ENCODE peak calls at places on chromosomes 13 and 19, in six cellular contexts. H is retinal pigment epithelial cell, K is tibial artery, E is NB4, A is dorsolateral prefrontal cortex, X is fibroblast of lung. Z is an unnamed sample.

GRCh38 chr13:92355213-92355612 is 871.4 kb upstream of the GPC6 start:
- DNase-seq in H (no peak), K (no peak), E (peak; percentile 31), A (no peak), X (peak; percentile 76), Z (peak; percentile 18)

GRCh38 chr19:49212302-49212701 is 54.7 kb downstream of the TRPM4 start:
- DNase-seq in H (no peak), K (no peak), E (no peak), A (no peak), X (peak; percentile 11), Z (no peak)

GRCh38 chr19:416416-416815 is 7.5 kb upstream of the C2CD4C start:
- DNase-seq in H (no peak), K (no peak), E (no peak), A (no peak), X (no peak), Z (no peak)

GRCh38 chr19:48988286-48988685 is 4.8 kb downstream of the GYS1 start:
- DNase-seq in H (no peak), K (no peak), E (no peak), A (no peak), X (no peak), Z (no peak)

GRCh38 chr13:31742102-31742695 is 2.9 kb downstream of the RXFP2 start:
- DNase-seq in H (peak; percentile 2), K (peak; percentile 75), E (peak; percentile 77), A (peak; percentile 49), X (peak; percentile 79), Z (peak; percentile 78)

GRCh38 chr13:97282705-97283104 is 60.6 kb downstream of the MBNL2 start:
- DNase-seq in H (no peak), K (no peak), E (no peak), A (no peak), X (no peak), Z (no peak)

GRCh38 chr19:35202722-35203674 is 25.5 kb downstream of the FAM187B start:
- DNase-seq in H (no peak), K (no peak), E (no peak), A (no peak), X (no peak), Z (no peak)

GRCh38 chr13:33229446-33230177 is 55.9 kb downstream of the STARD13 start:
- DNase-seq in H (no peak), K (no peak), E (no peak), A (no peak), X (no peak), Z (no peak)

GRCh38 chr19:35671818-35672217 is 5.5 kb downstream of the UPK1A start:
- DNase-seq in H (no peak), K (no peak), E (peak; percentile 29), A (no peak), X (no peak), Z (no peak)

GRCh38 chr19:49954092-49954825 is 6.7 kb downstream of the SIGLEC11 start:
- DNase-seq in H (no peak), K (peak; percentile 54), E (peak; percentile 74), A (no peak), X (peak; percentile 24), Z (no peak)

GRCh38 chr13:110450016-110450900 is 111.3 kb downstream of the RAB20 start:
- DNase-seq in H (no peak), K (peak; percentile 65), E (no peak), A (no peak), X (no peak), Z (no peak)

GRCh38 chr13:83547043-83547442 is 335.2 kb downstream of the SLITRK1 start:
- DNase-seq in H (no peak), K (no peak), E (no peak), A (no peak), X (no peak), Z (no peak)

GRCh38 chr13:112782433-112783010 is 92.7 kb downstream of the ATP11A start:
- DNase-seq in H (no peak), K (no peak), E (no peak), A (no peak), X (no peak), Z (no peak)

GRCh38 chr19:19329199-19329598 is 8.6 kb downstream of the MAU2 start:
- DNase-seq in H (no peak), K (no peak), E (no peak), A (no peak), X (no peak), Z (no peak)

GRCh38 chr13:40313269-40314200 is 352.9 kb downstream of the FOXO1 start:
- DNase-seq in H (no peak), K (no peak), E (no peak), A (no peak), X (no peak), Z (no peak)

DNA sequence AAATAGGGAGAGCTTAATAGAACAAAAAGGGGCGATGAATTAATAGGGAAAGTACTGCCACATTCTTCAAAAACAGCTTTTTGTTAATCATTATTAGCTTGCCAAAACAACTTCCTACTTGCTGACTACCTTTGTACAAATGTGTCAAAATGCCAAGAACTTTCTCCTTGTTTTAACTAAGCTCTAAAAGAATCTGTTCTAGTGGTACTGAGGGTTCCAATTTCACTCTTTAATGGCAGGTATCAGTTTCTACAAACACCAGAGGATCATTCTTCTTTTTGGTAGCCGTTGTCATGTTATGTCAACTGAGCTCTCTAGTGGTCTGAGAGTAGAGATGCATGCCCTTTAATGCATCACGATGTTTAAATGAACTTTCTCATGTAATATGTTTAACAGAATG is 29.4 kb upstream of the FBXL3 start:
- DNase-seq in H (peak; percentile 3), K (no peak), E (no peak), A (no peak), X (no peak), Z (no peak)
- TF ChIP-seq CTCF in H (no peak), K (no peak), E (no peak), A (no peak), X (no peak), Z (no peak)

GRCh38 chr19:32287086-32287485 is 58.3 kb upstream of the ZNF507 start:
- DNase-seq in H (no peak), K (no peak), E (peak; percentile 64), A (no peak), X (no peak), Z (no peak)

GRCh38 chr19:32289566-32290210 is 55.7 kb upstream of the ZNF507 start:
- DNase-seq in H (no peak), K (no peak), E (peak; percentile 18), A (no peak), X (no peak), Z (no peak)

GRCh38 chr19:32291876-32292275 is 53.5 kb upstream of the ZNF507 start:
- DNase-seq in H (no peak), K (no peak), E (no peak), A (no peak), X (no peak), Z (no peak)

DNA sequence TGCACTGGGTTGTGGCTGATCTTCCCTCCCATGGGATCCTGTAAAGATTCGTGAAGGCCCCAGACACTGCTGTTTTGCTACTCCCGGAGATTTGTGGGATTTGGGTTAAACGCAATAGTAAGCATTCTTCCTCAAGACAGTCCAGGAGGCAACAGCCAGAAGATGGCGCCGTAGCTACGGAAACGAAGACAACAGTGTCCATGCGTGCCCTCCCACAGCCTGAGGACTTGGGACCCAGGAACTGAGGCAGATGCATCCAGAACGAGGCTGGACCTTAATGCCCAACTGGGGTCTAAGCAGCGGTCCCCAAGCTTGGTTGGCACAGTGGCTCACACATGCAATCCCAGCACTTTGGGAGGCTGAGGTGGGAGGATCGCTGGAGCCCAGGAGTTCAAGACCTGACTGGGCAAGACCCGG is 57.6 kb upstream of the ZNF507 start:
- DNase-seq in H (peak; percentile 31), K (peak; percentile 72), E (peak; percentile 72), A (peak; percentile 36), X (peak; percentile 77), Z (peak; percentile 65)
- TF ChIP-seq CTCF in H (peak; percentile 74), K (peak; percentile 35), E (peak; percentile 46), A (peak; percentile 44), X (peak; percentile 63), Z (no peak)

DNA sequence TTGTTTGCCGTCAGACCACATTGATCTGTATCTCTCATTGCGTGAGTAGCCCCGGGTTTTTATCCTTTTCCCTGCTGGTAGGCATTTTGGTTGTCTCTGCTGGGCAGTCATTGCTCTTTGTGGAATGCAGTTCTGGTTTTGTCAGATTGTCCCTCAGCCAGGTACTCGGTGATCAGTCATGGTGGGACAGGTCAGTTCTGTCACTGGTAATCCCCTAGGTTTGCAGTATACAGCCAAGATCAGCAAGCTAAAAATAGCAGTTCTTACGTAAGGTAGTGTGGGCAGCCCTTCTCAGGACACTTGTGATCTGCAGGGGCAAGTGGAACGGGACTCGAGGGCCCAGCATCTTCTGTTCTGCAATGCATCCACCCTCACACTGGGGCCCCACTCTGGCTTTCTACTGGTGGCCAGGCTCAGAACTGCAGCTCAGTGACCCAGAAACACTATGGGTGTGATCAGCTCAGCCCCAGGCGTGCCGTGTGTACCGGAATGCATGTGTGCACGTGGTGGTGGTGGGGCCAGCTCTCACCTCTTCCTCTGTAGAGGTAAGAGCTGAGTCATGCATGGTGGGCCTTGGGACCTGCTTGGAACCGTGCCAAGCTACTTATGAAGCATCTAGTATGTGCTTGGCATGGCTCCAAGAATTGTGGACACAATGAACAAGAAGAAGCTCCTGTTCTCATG is 6.3 kb downstream of the PLEKHF1 start:
- DNase-seq in H (peak; percentile 79), K (peak; percentile 67), E (peak; percentile 27), A (no peak), X (no peak), Z (no peak)
- TF ChIP-seq CTCF in H (peak; percentile 43), K (no peak), E (peak; percentile 1), A (no peak), X (no peak), Z (peak; percentile 36)

GRCh38 chr13:20553309-20553708 is 13.6 kb upstream of the IFT88 start:
- DNase-seq in H (peak; percentile 39), K (no peak), E (no peak), A (peak; percentile 76), X (peak; percentile 29), Z (no peak)

GRCh38 chr13:20546559-20546958 is 20.4 kb upstream of the IFT88 start:
- DNase-seq in H (no peak), K (no peak), E (peak; percentile 65), A (no peak), X (no peak), Z (no peak)

GRCh38 chr13:20547479-20547908 is 19.5 kb upstream of the IFT88 start:
- DNase-seq in H (no peak), K (no peak), E (no peak), A (no peak), X (no peak), Z (no peak)

GRCh38 chr13:20550799-20551198 is 16.2 kb upstream of the IFT88 start:
- DNase-seq in H (no peak), K (no peak), E (peak; percentile 60), A (no peak), X (no peak), Z (no peak)
- TF ChIP-seq CTCF in H (no peak), K (no peak), E (no peak), A (peak; percentile 24), X (no peak), Z (no peak)

DNA sequence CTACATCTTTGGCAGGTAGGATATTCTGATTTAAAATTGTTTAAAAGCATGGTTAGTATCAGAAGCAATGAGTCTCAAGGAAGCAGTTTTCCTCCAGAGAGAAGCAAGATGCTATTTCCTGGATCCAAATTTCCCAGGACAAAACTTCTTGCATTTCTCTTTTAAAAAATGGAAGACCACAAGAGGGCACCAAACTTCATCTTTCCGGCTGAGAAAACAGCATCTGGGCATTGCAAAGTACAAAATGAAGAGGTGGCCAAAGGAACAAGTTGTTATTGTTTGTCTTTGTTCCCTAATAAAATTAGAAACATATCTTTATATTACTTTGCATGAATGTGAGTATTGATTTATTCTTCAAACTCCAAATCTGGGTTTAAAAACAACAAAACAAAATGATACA is 60.0 kb upstream of the LRCH1 start:
- DNase-seq in H (no peak), K (no peak), E (peak; percentile 63), A (no peak), X (peak; percentile 73), Z (peak; percentile 41)
- TF ChIP-seq CTCF in H (peak; percentile 58), K (peak; percentile 60), E (peak; percentile 42), A (peak; percentile 78), X (peak; percentile 58), Z (peak; percentile 69)